ENCODE peak calls at places on chromosomes 5 and 9, in four cellular contexts. E is endothelial cell of umbilical vein, B is thoracic aorta, W is cardiac fibroblast. X is an unnamed sample.

GRCh38 chr5:91499943-91500531 is 116.9 kb upstream of the ARRDC3 start:
- DNase-seq in E (peak), B (no peak), W (peak), X (peak)

GRCh38 chr5:140114341-140115185 is 654 bp downstream of the PURA start:
- DNase-seq in E (peak), B (no peak), W (peak), X (peak)

GRCh38 chr9:87725900-87726709 is at the start of gene CTSL:
- DNase-seq in E (peak), B (peak), W (peak), X (peak)

GRCh38 chr5:33936004-33936380 is 194 bp upstream of the RXFP3 start:
- DNase-seq in E (peak), B (no peak), W (peak), X (no peak)

GRCh38 chr5:51378778-51379652 is 4.2 kb upstream of the ISL1 start:
- DNase-seq in E (peak), B (no peak), W (no peak), X (no peak)

GRCh38 chr5:86858452-86858851 is 240.7 kb downstream of the COX7C start:
- DNase-seq in E (no peak), B (no peak), W (no peak), X (no peak)

GRCh38 chr5:177470759-177471536 is 2.5 kb downstream of the DBN1 start:
- DNase-seq in E (no peak), B (no peak), W (no peak), X (no peak)

GRCh38 chr9:19174127-19174921 is 47.0 kb upstream of the PLIN2 start:
- DNase-seq in E (peak), B (peak), W (peak), X (no peak)

GRCh38 chr5:106269252-106269843 is 1401.4 kb downstream of the EFNA5 start:
- DNase-seq in E (peak), B (no peak), W (peak), X (no peak)

GRCh38 chr5:178994580-178995340 is at the start of gene GRM6:
- DNase-seq in E (no peak), B (no peak), W (no peak), X (no peak)

GRCh38 chr9:98866435-98867108 is 59.1 kb downstream of the GALNT12 start:
- DNase-seq in E (no peak), B (no peak), W (no peak), X (no peak)

GRCh38 chr5:135439426-135440205 is 7.5 kb downstream of the DCANP1 start:
- DNase-seq in E (no peak), B (no peak), W (no peak), X (no peak)

GRCh38 chr5:163163858-163164257 is 273.5 kb upstream of the CCNG1 start:
- DNase-seq in E (no peak), B (no peak), W (no peak), X (no peak)

GRCh38 chr9:110575169-110575568 is 4.4 kb downstream of the SVEP1 start:
- DNase-seq in E (peak), B (peak), W (peak), X (no peak)

GRCh38 chr9:112945620-112946208 is 55.0 kb upstream of the SLC46A2 start:
- DNase-seq in E (no peak), B (no peak), W (no peak), X (no peak)

GRCh38 chr5:74639538-74640449 is 734 bp downstream of the ENC1 start:
- DNase-seq in E (peak), B (no peak), W (peak), X (no peak)

GRCh38 chr9:97038551-97038908 is 412 bp downstream of the CTSV start:
- DNase-seq in E (no peak), B (no peak), W (no peak), X (no peak)

GRCh38 chr9:113520109-113520642 is 56.6 kb downstream of the RGS3 start:
- DNase-seq in E (peak), B (peak), W (no peak), X (peak)

GRCh38 chr5:177309351-177310191 is 2.1 kb downstream of the MXD3 start:
- DNase-seq in E (peak), B (no peak), W (peak), X (peak)

GRCh38 chr9:12753931-12754330 is 20.9 kb upstream of the LURAP1L start:
- DNase-seq in E (no peak), B (no peak), W (no peak), X (no peak)

GRCh38 chr5:172877496-172878260 is 43.6 kb downstream of the ERGIC1 start:
- DNase-seq in E (no peak), B (no peak), W (no peak), X (no peak)

GRCh38 chr5:43967165-43967564 is 364.2 kb downstream of the NNT start:
- DNase-seq in E (no peak), B (no peak), W (no peak), X (no peak)

GRCh38 chr9:124010303-124010664 is 1.3 kb upstream of the LHX2 start:
- DNase-seq in E (no peak), B (no peak), W (no peak), X (no peak)

GRCh38 chr9:124009835-124010226 is 1.7 kb upstream of the LHX2 start:
- DNase-seq in E (no peak), B (no peak), W (no peak), X (no peak)

GRCh38 chr9:124008307-124008854 is 3.2 kb upstream of the LHX2 start:
- DNase-seq in E (no peak), B (no peak), W (no peak), X (no peak)

GRCh38 chr9:124007468-124008306 is 3.9 kb upstream of the LHX2 start:
- DNase-seq in E (no peak), B (no peak), W (no peak), X (no peak)

GRCh38 chr9:124008855-124009834 is 2.4 kb upstream of the LHX2 start:
- DNase-seq in E (no peak), B (no peak), W (no peak), X (no peak)
- H3K4me3 ChIP-seq in E (no peak), B (peak), W (no peak), X (no peak)

GRCh38 chr5:73497537-73498056 is 645 bp upstream of the BTF3 start:
- DNase-seq in E (no peak), B (no peak), W (no peak), X (no peak)

GRCh38 chr5:73498057-73498992 is at the start of gene BTF3:
- DNase-seq in E (peak), B (peak), W (peak), X (peak)

GRCh38 chr5:73501406-73501805 is 3.2 kb downstream of the BTF3 start:
- DNase-seq in E (no peak), B (no peak), W (no peak), X (no peak)

GRCh38 chr5:73499187-73499586 is 945 bp downstream of the BTF3 start:
- DNase-seq in E (peak), B (no peak), W (no peak), X (no peak)

DNA sequence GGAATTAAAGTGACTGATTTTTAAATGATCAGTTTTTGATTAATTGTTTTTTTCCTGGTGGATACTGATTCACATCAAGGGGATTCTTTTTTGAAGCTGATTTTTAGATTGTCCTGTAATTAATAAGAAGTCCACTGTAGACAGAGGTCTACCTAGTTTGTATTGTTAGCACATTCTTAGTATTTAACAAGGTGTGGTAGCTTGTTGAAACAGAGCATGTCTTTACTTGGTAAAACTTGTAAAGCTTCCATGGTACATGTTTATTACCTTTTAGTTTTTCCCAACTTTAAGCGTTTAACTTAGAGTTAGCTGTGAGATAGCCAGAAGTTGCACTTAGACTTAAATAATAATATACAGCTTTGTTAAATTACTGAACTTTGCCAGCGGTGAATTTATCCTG is 1.5 kb downstream of the BTF3 start:
- DNase-seq in E (no peak), B (no peak), W (no peak), X (no peak)
- H3K4me3 ChIP-seq in E (peak), B (peak), W (peak), X (peak)

GRCh38 chr5:141476132-141476909 is 555 bp downstream of the PCDHGC3 start:
- DNase-seq in E (peak), B (no peak), W (peak), X (no peak)

GRCh38 chr5:141477169-141477568 is 1.4 kb downstream of the PCDHGC3 start:
- DNase-seq in E (no peak), B (no peak), W (no peak), X (no peak)

GRCh38 chr5:141479776-141480175 is 4.0 kb downstream of the PCDHGC3 start:
- DNase-seq in E (no peak), B (no peak), W (peak), X (no peak)

GRCh38 chr5:141478321-141478945 is 2.7 kb downstream of the PCDHGC3 start:
- DNase-seq in E (no peak), B (no peak), W (no peak), X (no peak)

DNA sequence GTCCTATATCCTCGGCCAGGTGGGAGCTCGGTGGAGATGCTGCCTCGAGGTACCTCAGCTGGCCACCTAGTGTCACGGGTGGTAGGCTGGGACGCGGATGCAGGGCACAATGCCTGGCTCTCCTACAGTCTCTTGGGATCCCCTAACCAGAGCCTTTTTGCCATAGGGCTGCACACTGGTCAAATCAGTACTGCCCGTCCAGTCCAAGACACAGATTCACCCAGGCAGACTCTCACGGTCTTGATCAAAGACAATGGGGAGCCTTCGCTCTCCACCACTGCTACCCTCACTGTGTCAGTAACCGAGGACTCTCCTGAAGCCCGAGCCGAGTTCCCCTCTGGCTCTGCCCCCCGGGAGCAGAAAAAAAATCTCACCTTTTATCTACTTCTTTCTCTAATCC is 2.0 kb downstream of the PCDHGC3 start:
- DNase-seq in E (no peak), B (no peak), W (no peak), X (no peak)
- H3K4me3 ChIP-seq in E (no peak), B (peak), W (peak), X (no peak)

GRCh38 chr9:137406085-137406773 is 16.7 kb downstream of the EXD3 start:
- DNase-seq in E (no peak), B (no peak), W (no peak), X (no peak)
- H3K4me3 ChIP-seq in E (no peak), B (peak), W (no peak), X (no peak)

GRCh38 chr5:154485092-154485491 is 7.1 kb upstream of the HAND1 start:
- DNase-seq in E (no peak), B (no peak), W (no peak), X (no peak)
- H3K4me3 ChIP-seq in E (no peak), B (no peak), W (no peak), X (no peak)

GRCh38 chr5:119333421-119333851 is 22.4 kb upstream of the TNFAIP8 start:
- DNase-seq in E (no peak), B (no peak), W (no peak), X (no peak)

GRCh38 chr5:119336846-119337564 is 18.8 kb upstream of the TNFAIP8 start:
- DNase-seq in E (no peak), B (no peak), W (no peak), X (no peak)

GRCh38 chr5:119338326-119338957 is 17.4 kb upstream of the TNFAIP8 start:
- DNase-seq in E (no peak), B (no peak), W (no peak), X (no peak)

GRCh38 chr5:119335261-119335677 is 20.6 kb upstream of the TNFAIP8 start:
- DNase-seq in E (no peak), B (no peak), W (no peak), X (no peak)

GRCh38 chr5:119336262-119336661 is 19.6 kb upstream of the TNFAIP8 start:
- DNase-seq in E (no peak), B (no peak), W (no peak), X (no peak)
- H3K4me3 ChIP-seq in E (no peak), B (no peak), W (no peak), X (peak)

X was measured in CD8-positive, alpha-beta memory T cell.